ENCODE peak calls at places on chromosomes 3 and 15, in four cellular contexts. L is NAMALWA; R is GM04503; I is activated CD8-positive, alpha-beta memory T cell treated with anti-CD3 and anti-CD28 coated beads for 24 hours. O is an unnamed sample.

GRCh38 chr3:37979798-37980476 is 10.6 kb upstream of the VILL start:
- DNase-seq in I (no peak), R (no peak), L (no peak), O (no peak)

GRCh38 chr15:80325206-80325605 is 73.2 kb upstream of the CTXND1 start:
- DNase-seq in I (no peak), L (no peak), R (no peak), O (peak; percentile 6)

GRCh38 chr3:20225769-20226168 is 39.8 kb upstream of the SGO1 start:
- DNase-seq in L (peak; percentile 15), R (peak; percentile 8), I (no peak), O (peak; percentile 77)

GRCh38 chr3:18744472-18744871 is 319.3 kb upstream of the SATB1 start:
- DNase-seq in L (no peak), I (no peak), R (no peak), O (peak; percentile 4)

GRCh38 chr15:47817825-47818681 is 100.7 kb downstream of the SEMA6D start:
- DNase-seq in R (no peak), I (no peak), L (no peak), O (no peak)

GRCh38 chr3:76267991-76268390 is 482.6 kb upstream of the ZNF717 start:
- DNase-seq in I (no peak), R (no peak), L (no peak), O (no peak)

GRCh38 chr3:66931286-66931685 is 66.8 kb upstream of the KBTBD8 start:
- DNase-seq in L (no peak), R (no peak), I (no peak), O (no peak)

GRCh38 chr3:58025406-58025805 is 17.2 kb downstream of the FLNB start:
- DNase-seq in L (no peak), R (no peak), I (no peak), O (no peak)

GRCh38 chr3:100400424-100400781 is 486 bp downstream of the TOMM70 start:
- DNase-seq in R (no peak), L (peak; percentile 66), I (no peak), O (peak; percentile 35)

O was measured in OCI-M1.